ENCODE peak calls at places on chromosomes 12 and 14, in six cellular contexts. One of them, this sample, is unnamed.

GRCh38 chr14:100755649-100756048 is 29.0 kb downstream of the DLK1 start:
- DNase-seq in tibial nerve: no peak
- DNase-seq in brain microvascular endothelial cell: no peak
- DNase-seq in bronchial epithelial cell: peak; percentile 90
- DNase-seq in fibroblast of pulmonary artery: peak; percentile 16
- DNase-seq in AG10803: no peak
- DNase-seq in this sample: no peak

GRCh38 chr12:98126637-98127335 is 388.6 kb upstream of the TMPO start:
- DNase-seq in fibroblast of pulmonary artery: no peak
- DNase-seq in tibial nerve: no peak
- DNase-seq in AG10803: no peak
- DNase-seq in brain microvascular endothelial cell: no peak
- DNase-seq in bronchial epithelial cell: no peak
- DNase-seq in this sample: peak; percentile 0

GRCh38 chr12:1919284-1919683 is 832 bp upstream of the CACNA2D4 start:
- DNase-seq in AG10803: no peak
- DNase-seq in fibroblast of pulmonary artery: no peak
- DNase-seq in brain microvascular endothelial cell: no peak
- DNase-seq in bronchial epithelial cell: no peak
- DNase-seq in tibial nerve: no peak
- DNase-seq in this sample: no peak

GRCh38 chr14:95774265-95775160 is 60.6 kb upstream of the TCL1A start:
- DNase-seq in fibroblast of pulmonary artery: peak; percentile 45
- DNase-seq in AG10803: peak; percentile 34
- DNase-seq in tibial nerve: peak; percentile 67
- DNase-seq in bronchial epithelial cell: peak; percentile 26
- DNase-seq in brain microvascular endothelial cell: peak; percentile 54
- DNase-seq in this sample: peak; percentile 23

GRCh38 chr12:49293056-49293956 is 1.6 kb upstream of the PRPH start:
- DNase-seq in brain microvascular endothelial cell: no peak
- DNase-seq in fibroblast of pulmonary artery: no peak
- DNase-seq in AG10803: no peak
- DNase-seq in bronchial epithelial cell: no peak
- DNase-seq in tibial nerve: no peak
- DNase-seq in this sample: no peak

GRCh38 chr14:100524933-100525243 is 62.3 kb downstream of the BEGAIN start:
- DNase-seq in bronchial epithelial cell: no peak
- DNase-seq in AG10803: no peak
- DNase-seq in brain microvascular endothelial cell: peak; percentile 20
- DNase-seq in fibroblast of pulmonary artery: no peak
- DNase-seq in tibial nerve: no peak
- DNase-seq in this sample: no peak

GRCh38 chr14:60756847-60757246 is 22.3 kb downstream of the MNAT1 start:
- DNase-seq in fibroblast of pulmonary artery: peak; percentile 14
- DNase-seq in AG10803: peak; percentile 27
- DNase-seq in tibial nerve: no peak
- DNase-seq in brain microvascular endothelial cell: no peak
- DNase-seq in bronchial epithelial cell: no peak
- DNase-seq in this sample: no peak

GRCh38 chr14:63632932-63633514 is 8.6 kb downstream of the WDR89 start:
- DNase-seq in bronchial epithelial cell: peak; percentile 52
- DNase-seq in AG10803: peak; percentile 25
- DNase-seq in fibroblast of pulmonary artery: peak; percentile 50
- DNase-seq in tibial nerve: no peak
- DNase-seq in brain microvascular endothelial cell: no peak
- DNase-seq in this sample: no peak

GRCh38 chr14:62146014-62146413 is 383.8 kb downstream of the SNAPC1 start:
- DNase-seq in fibroblast of pulmonary artery: no peak
- DNase-seq in brain microvascular endothelial cell: no peak
- DNase-seq in tibial nerve: no peak
- DNase-seq in bronchial epithelial cell: no peak
- DNase-seq in AG10803: no peak
- DNase-seq in this sample: no peak

DNA sequence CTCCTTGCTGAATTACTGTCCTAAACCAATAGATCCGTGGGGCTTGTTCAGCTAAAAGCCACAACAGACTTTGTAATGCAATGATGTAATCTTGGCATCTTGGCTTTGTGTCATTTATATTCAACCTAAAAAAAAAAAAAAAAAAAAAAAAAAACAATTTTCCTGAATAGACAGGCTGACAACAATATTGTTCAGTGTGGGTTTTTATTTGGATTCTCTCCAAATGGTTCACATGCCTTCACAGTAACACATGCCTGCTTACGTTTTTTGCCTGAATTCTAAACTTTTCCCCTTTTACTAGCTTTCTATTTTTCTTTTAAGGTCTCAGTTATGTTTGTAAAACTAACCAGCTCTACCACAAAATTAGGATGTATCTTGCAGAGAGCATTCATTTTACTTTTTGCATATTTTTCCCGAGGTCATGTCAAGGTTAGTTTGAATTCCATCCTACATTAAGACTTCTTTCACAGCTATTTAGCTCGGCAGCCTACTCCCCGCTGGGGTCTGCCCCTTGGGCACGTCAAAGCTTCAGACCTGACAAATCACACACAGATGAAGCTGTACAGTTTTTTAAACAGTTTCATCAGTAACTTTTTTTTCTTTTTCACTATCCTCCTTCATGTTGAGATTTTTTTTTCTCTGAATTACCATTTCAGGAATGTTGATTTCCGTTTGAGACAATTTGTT is 213.7 kb upstream of the NPAS3 start:
- DNase-seq in brain microvascular endothelial cell: peak; percentile 94
- DNase-seq in AG10803: peak; percentile 92
- DNase-seq in bronchial epithelial cell: peak; percentile 29
- DNase-seq in tibial nerve: no peak
- DNase-seq in fibroblast of pulmonary artery: peak; percentile 87
- DNase-seq in this sample: no peak
- H3K4me3 ChIP-seq in brain microvascular endothelial cell: peak overlapping the region; percentile 39
- H3K4me3 ChIP-seq in AG10803: peak overlapping the region; percentile 44
- H3K4me3 ChIP-seq in bronchial epithelial cell: no peak overlapping the region
- H3K4me3 ChIP-seq in tibial nerve: no peak overlapping the region
- H3K4me3 ChIP-seq in fibroblast of pulmonary artery: peak overlapping the region; percentile 33
- H3K4me3 ChIP-seq in this sample: no peak overlapping the region

GRCh38 chr12:118055865-118056773 is 4.9 kb downstream of the WSB2 start:
- DNase-seq in tibial nerve: no peak
- DNase-seq in brain microvascular endothelial cell: no peak
- DNase-seq in AG10803: no peak
- DNase-seq in bronchial epithelial cell: no peak
- DNase-seq in fibroblast of pulmonary artery: no peak
- DNase-seq in this sample: no peak

GRCh38 chr12:118050972-118051910 is 9.7 kb downstream of the WSB2 start:
- DNase-seq in AG10803: no peak
- DNase-seq in brain microvascular endothelial cell: peak; percentile 42
- DNase-seq in tibial nerve: no peak
- DNase-seq in bronchial epithelial cell: no peak
- DNase-seq in fibroblast of pulmonary artery: no peak
- DNase-seq in this sample: no peak

GRCh38 chr12:118052324-118053070 is 8.5 kb downstream of the WSB2 start:
- DNase-seq in fibroblast of pulmonary artery: peak; percentile 94
- DNase-seq in brain microvascular endothelial cell: peak; percentile 90
- DNase-seq in tibial nerve: peak; percentile 83
- DNase-seq in bronchial epithelial cell: peak; percentile 96
- DNase-seq in AG10803: peak; percentile 97
- DNase-seq in this sample: peak; percentile 81

GRCh38 chr12:118055144-118055557 is 5.8 kb downstream of the WSB2 start:
- DNase-seq in AG10803: no peak
- DNase-seq in fibroblast of pulmonary artery: peak; percentile 48
- DNase-seq in bronchial epithelial cell: peak; percentile 33
- DNase-seq in brain microvascular endothelial cell: no peak
- DNase-seq in tibial nerve: peak; percentile 29
- DNase-seq in this sample: peak; percentile 81

DNA sequence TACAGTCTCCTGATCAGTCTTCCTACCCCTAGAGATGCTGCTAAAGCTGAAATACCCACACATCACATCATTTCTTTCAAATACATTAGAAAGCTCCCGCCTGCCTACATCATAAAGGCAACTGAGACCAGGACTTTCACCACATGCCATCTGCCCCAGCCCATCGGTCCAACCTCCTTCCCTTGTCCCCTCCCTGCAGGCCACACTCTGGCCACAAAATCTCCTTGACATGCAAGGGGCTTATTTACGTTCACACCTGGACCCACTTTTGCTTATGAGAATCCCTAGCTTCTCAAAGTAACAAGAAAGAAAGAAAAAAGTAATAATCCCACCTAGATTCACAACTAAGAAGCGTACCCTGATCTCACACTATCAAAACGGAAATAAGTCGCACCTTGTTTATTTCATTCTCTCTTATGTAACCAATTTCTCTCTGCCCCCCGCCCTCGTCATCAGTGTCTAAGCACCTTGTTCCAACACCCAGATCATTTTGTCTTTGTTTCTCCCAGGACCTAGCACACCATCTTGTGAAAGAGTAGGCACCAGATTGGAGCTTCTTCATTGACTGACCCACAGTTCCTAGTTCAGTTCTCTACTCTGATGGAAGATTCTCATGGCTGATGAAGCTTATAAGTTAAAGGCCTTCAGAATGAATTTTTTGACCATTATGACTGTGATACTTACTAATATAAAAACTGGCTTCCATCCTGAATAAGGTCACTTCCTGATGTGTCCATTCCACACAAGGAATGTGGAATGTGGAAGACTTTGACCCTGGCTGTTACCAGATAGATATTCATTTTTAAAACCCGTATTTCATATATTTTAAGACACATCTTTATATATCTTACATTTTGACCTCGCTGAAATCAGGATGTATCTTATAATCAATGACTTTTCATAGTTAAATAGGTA is 7.7 kb downstream of the WSB2 start:
- DNase-seq in fibroblast of pulmonary artery: no peak
- DNase-seq in bronchial epithelial cell: no peak
- DNase-seq in brain microvascular endothelial cell: no peak
- DNase-seq in AG10803: peak; percentile 40
- DNase-seq in tibial nerve: no peak
- DNase-seq in this sample: no peak
- H3K4me3 ChIP-seq in fibroblast of pulmonary artery: no peak overlapping the region
- H3K4me3 ChIP-seq in bronchial epithelial cell: no peak overlapping the region
- H3K4me3 ChIP-seq in brain microvascular endothelial cell: no peak overlapping the region
- H3K4me3 ChIP-seq in AG10803: no peak overlapping the region
- H3K4me3 ChIP-seq in tibial nerve: no peak overlapping the region
- H3K4me3 ChIP-seq in this sample: no peak overlapping the region

DNA sequence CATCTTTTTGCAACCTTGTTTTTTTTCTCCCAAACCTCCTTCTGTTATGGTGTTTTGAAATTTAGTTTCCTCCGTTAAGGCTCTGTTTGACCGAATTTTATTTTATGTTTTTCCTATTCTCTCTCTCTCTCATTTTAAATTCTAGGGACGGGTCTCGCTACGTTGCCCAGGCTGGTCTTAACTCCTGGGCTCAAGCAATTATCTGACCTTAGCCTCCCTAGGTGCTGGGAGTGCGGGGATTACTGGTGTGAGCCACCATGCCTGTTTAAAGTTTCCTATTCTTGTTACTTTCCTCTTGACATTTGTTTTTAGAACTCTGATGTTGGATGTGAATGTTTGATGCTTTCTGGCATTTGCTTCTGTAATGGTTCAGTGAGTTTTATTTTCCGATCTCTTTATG is 1.0 kb downstream of the ZC3H14 start:
- DNase-seq in tibial nerve: no peak
- DNase-seq in fibroblast of pulmonary artery: no peak
- DNase-seq in brain microvascular endothelial cell: no peak
- DNase-seq in bronchial epithelial cell: no peak
- DNase-seq in AG10803: no peak
- DNase-seq in this sample: no peak
- H3K4me3 ChIP-seq in tibial nerve: peak overlapping the region; percentile 99
- H3K4me3 ChIP-seq in fibroblast of pulmonary artery: peak overlapping the region; percentile 85
- H3K4me3 ChIP-seq in brain microvascular endothelial cell: peak overlapping the region; percentile 88
- H3K4me3 ChIP-seq in bronchial epithelial cell: peak overlapping the region; percentile 98
- H3K4me3 ChIP-seq in AG10803: peak overlapping the region; percentile 87
- H3K4me3 ChIP-seq in this sample: peak overlapping the region; percentile 96

DNA sequence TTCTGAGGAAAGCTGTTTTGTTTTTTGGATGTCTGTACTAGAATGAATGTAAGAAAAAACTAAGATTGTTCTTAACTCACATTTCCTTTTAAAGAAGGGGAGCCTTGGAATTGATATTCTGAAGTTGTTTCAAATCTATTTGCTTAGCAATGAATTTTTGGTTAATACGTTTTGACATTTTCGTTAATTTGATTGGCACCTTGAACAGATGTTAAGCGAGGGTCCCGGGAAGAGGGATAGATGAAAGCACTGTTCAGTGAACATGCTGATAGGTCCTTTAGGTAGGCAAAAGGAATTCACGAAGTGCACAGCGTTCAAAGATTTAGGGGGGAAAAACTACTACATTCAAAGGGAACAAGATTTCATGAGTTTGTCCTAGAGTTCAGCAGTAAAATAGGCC is 1.7 kb downstream of the SLC39A9 start:
- DNase-seq in fibroblast of pulmonary artery: no peak
- DNase-seq in brain microvascular endothelial cell: no peak
- DNase-seq in bronchial epithelial cell: no peak
- DNase-seq in tibial nerve: no peak
- DNase-seq in AG10803: no peak
- DNase-seq in this sample: no peak
- H3K4me3 ChIP-seq in fibroblast of pulmonary artery: peak overlapping the region; percentile 95
- H3K4me3 ChIP-seq in brain microvascular endothelial cell: peak overlapping the region; percentile 94
- H3K4me3 ChIP-seq in bronchial epithelial cell: peak overlapping the region; percentile 94
- H3K4me3 ChIP-seq in tibial nerve: peak overlapping the region; percentile 85
- H3K4me3 ChIP-seq in AG10803: peak overlapping the region; percentile 81
- H3K4me3 ChIP-seq in this sample: no peak overlapping the region

DNA sequence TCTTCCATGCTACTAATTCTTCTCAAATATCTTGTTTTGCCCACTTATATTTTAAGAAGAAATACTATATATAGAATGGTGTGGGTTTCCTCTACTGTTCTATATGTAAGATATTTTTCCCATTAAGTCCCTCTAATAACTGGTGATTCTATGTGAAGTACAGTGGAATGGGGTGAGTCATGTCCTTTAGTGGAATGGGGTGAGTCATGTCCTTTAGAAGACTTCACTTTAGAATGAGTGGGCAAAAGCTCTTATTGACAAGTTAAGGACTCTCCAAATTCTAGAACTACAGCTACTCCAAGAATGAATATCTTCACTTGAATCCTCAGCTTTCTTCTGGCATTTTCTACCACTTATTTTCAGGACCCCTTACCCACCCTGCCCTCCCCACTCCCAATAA is 349.9 kb downstream of the ETNK1 start:
- DNase-seq in fibroblast of pulmonary artery: peak; percentile 89
- DNase-seq in AG10803: peak; percentile 81
- DNase-seq in bronchial epithelial cell: peak; percentile 96
- DNase-seq in tibial nerve: no peak
- DNase-seq in brain microvascular endothelial cell: peak; percentile 81
- DNase-seq in this sample: no peak
- H3K4me3 ChIP-seq in fibroblast of pulmonary artery: no peak overlapping the region
- H3K4me3 ChIP-seq in AG10803: no peak overlapping the region
- H3K4me3 ChIP-seq in bronchial epithelial cell: no peak overlapping the region
- H3K4me3 ChIP-seq in tibial nerve: no peak overlapping the region
- H3K4me3 ChIP-seq in brain microvascular endothelial cell: no peak overlapping the region
- H3K4me3 ChIP-seq in this sample: no peak overlapping the region